ENCODE peak calls at places on chromosomes 5 and 9, in six cellular contexts. One of them, this sample, is unnamed. For H3K9me3, the result is how much of the 10 kb centered on the place peaks cover.

GRCh38 chr9:87714819-87715218 is 11.1 kb upstream of the CTSL start:
- DNase-seq in SJCRH30: peak
- DNase-seq in left ventricle myocardium inferior: no peak
- DNase-seq in heart right ventricle: peak
- DNase-seq in HCT116: no peak
- DNase-seq in psoas muscle: no peak
- DNase-seq in this sample: no peak

GRCh38 chr5:86565197-86565789 is 52.4 kb upstream of the COX7C start:
- DNase-seq in SJCRH30: no peak
- DNase-seq in left ventricle myocardium inferior: no peak
- DNase-seq in heart right ventricle: no peak
- DNase-seq in HCT116: no peak
- DNase-seq in psoas muscle: no peak
- DNase-seq in this sample: no peak

GRCh38 chr5:163409384-163409783 is 28.0 kb upstream of the CCNG1 start:
- DNase-seq in SJCRH30: no peak
- DNase-seq in left ventricle myocardium inferior: no peak
- DNase-seq in heart right ventricle: no peak
- DNase-seq in HCT116: no peak
- DNase-seq in psoas muscle: no peak
- DNase-seq in this sample: no peak

GRCh38 chr9:21661626-21662025 is 140.8 kb upstream of the MTAP start:
- DNase-seq in SJCRH30: no peak
- DNase-seq in left ventricle myocardium inferior: no peak
- DNase-seq in heart right ventricle: no peak
- DNase-seq in HCT116: no peak
- DNase-seq in psoas muscle: no peak
- DNase-seq in this sample: no peak

GRCh38 chr9:36386396-36386795 is 13.7 kb downstream of the RNF38 start:
- DNase-seq in SJCRH30: no peak
- DNase-seq in left ventricle myocardium inferior: no peak
- DNase-seq in heart right ventricle: no peak
- DNase-seq in HCT116: no peak
- DNase-seq in psoas muscle: no peak
- DNase-seq in this sample: no peak

GRCh38 chr5:157342822-157343402 is 77.0 kb downstream of the CYFIP2 start:
- DNase-seq in SJCRH30: peak
- DNase-seq in left ventricle myocardium inferior: no peak
- DNase-seq in heart right ventricle: no peak
- DNase-seq in HCT116: peak
- DNase-seq in psoas muscle: peak
- DNase-seq in this sample: peak

GRCh38 chr9:131481441-131482342 is 21.0 kb upstream of the POMT1 start:
- DNase-seq in SJCRH30: no peak
- DNase-seq in left ventricle myocardium inferior: no peak
- DNase-seq in heart right ventricle: peak
- DNase-seq in HCT116: no peak
- DNase-seq in psoas muscle: peak
- DNase-seq in this sample: no peak

GRCh38 chr9:126661521-126662251 is 48.0 kb downstream of the LMX1B start:
- DNase-seq in SJCRH30: peak
- DNase-seq in left ventricle myocardium inferior: no peak
- DNase-seq in heart right ventricle: no peak
- DNase-seq in HCT116: peak
- DNase-seq in psoas muscle: no peak
- DNase-seq in this sample: no peak

GRCh38 chr5:93053825-93054224 is 527.2 kb downstream of the NR2F1-AS1 start:
- DNase-seq in SJCRH30: no peak
- DNase-seq in left ventricle myocardium inferior: no peak
- DNase-seq in heart right ventricle: no peak
- DNase-seq in HCT116: no peak
- DNase-seq in psoas muscle: no peak
- DNase-seq in this sample: no peak

GRCh38 chr5:150163547-150164059 is 3.0 kb upstream of the CDX1 start:
- DNase-seq in SJCRH30: peak
- DNase-seq in left ventricle myocardium inferior: peak
- DNase-seq in heart right ventricle: peak
- DNase-seq in HCT116: no peak
- DNase-seq in psoas muscle: peak
- DNase-seq in this sample: peak

GRCh38 chr5:116135344-116135743 is 50.5 kb downstream of the COMMD10 start:
- DNase-seq in SJCRH30: no peak
- DNase-seq in left ventricle myocardium inferior: no peak
- DNase-seq in heart right ventricle: no peak
- DNase-seq in HCT116: no peak
- DNase-seq in psoas muscle: no peak
- DNase-seq in this sample: no peak

GRCh38 chr9:2465921-2466460 is 155.6 kb upstream of the VLDLR start:
- DNase-seq in SJCRH30: peak
- DNase-seq in left ventricle myocardium inferior: no peak
- DNase-seq in heart right ventricle: no peak
- DNase-seq in HCT116: peak
- DNase-seq in psoas muscle: no peak
- DNase-seq in this sample: no peak

GRCh38 chr5:67214036-67214435 is 17.4 kb upstream of the CD180 start:
- DNase-seq in SJCRH30: no peak
- DNase-seq in left ventricle myocardium inferior: no peak
- DNase-seq in heart right ventricle: no peak
- DNase-seq in HCT116: no peak
- DNase-seq in psoas muscle: no peak
- DNase-seq in this sample: no peak

GRCh38 chr5:51345106-51345505 is 38.1 kb upstream of the ISL1 start:
- DNase-seq in SJCRH30: no peak
- DNase-seq in left ventricle myocardium inferior: no peak
- DNase-seq in heart right ventricle: no peak
- DNase-seq in HCT116: peak
- DNase-seq in psoas muscle: no peak
- DNase-seq in this sample: no peak

GRCh38 chr9:130931508-130932150 is 7.4 kb downstream of the FIBCD1 start:
- DNase-seq in SJCRH30: peak
- DNase-seq in left ventricle myocardium inferior: no peak
- DNase-seq in heart right ventricle: no peak
- DNase-seq in HCT116: no peak
- DNase-seq in psoas muscle: peak
- DNase-seq in this sample: no peak

GRCh38 chr9:135486267-135487065 is 6.9 kb downstream of the PPP1R26 start:
- DNase-seq in SJCRH30: no peak
- DNase-seq in left ventricle myocardium inferior: no peak
- DNase-seq in heart right ventricle: no peak
- DNase-seq in HCT116: no peak
- DNase-seq in psoas muscle: no peak
- DNase-seq in this sample: no peak

GRCh38 chr9:34987160-34988040 is 2.1 kb upstream of the DNAJB5 start:
- DNase-seq in SJCRH30: no peak
- DNase-seq in left ventricle myocardium inferior: no peak
- DNase-seq in heart right ventricle: no peak
- DNase-seq in HCT116: no peak
- DNase-seq in psoas muscle: no peak
- DNase-seq in this sample: peak

DNA sequence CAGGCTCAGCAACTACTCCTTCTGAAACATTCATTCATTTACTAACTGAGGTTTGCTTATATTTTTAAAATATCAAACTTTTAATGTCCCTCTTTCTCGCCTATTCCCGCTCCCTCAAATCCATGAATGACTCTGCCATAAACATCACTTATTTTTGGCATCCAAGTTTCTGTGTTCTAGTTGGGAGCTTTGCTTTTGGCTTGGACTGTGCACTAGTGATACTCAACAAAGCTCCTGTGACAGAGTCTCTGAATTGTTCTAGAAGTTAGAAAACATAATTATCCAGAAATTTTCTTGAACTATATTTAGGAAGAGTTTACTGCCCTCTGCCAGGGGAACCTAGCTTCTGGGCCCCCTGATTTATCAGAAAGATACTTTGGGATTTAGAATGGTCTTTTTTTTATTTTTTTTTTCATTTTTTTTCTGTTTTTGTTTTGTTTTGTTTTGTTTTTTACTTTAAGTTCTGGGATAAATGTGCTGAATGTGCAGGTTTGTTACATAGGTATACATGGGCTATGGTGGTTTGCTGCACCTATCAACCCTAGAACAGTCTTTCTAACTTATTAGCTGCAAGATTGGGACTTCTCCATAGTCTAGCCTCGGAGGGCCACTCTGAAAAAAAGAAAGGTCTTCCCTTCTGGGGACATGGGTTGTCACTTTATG is 64.7 kb upstream of the PTGER4 start:
- DNase-seq in SJCRH30: no peak
- DNase-seq in left ventricle myocardium inferior: no peak
- DNase-seq in heart right ventricle: no peak
- DNase-seq in HCT116: no peak
- DNase-seq in psoas muscle: no peak
- DNase-seq in this sample: no peak
- H3K27ac ChIP-seq in SJCRH30: no peak
- H3K27ac ChIP-seq in left ventricle myocardium inferior: peak
- H3K27ac ChIP-seq in heart right ventricle: peak
- H3K27ac ChIP-seq in HCT116: no peak
- H3K27ac ChIP-seq in psoas muscle: peak
- H3K27ac ChIP-seq in this sample: no peak

DNA sequence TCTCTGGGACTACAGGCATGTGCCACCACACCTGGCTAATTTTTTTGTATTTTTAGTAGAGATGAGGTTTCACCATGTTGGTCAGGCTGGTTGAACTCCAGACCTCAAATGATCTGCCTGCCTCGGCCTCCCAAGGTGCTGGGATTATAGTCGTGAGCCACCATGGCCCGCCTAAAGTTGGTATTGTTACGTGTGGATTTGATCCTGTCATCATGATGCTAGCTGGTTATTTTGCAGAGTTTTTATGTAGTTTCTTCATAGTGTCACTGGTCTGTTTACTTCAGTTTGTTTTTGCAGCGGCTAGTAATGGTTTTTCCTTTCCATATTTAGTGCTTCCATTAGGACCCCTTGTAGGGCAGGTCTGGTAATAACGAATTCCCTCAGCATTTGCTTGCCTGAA is 85.9 kb downstream of the CACNA1B start:
- DNase-seq in SJCRH30: no peak
- DNase-seq in left ventricle myocardium inferior: no peak
- DNase-seq in heart right ventricle: no peak
- DNase-seq in HCT116: no peak
- DNase-seq in psoas muscle: no peak
- DNase-seq in this sample: no peak
- H3K9me3 ChIP-seq in SJCRH30: under half
- H3K9me3 ChIP-seq in left ventricle myocardium inferior: under half
- H3K9me3 ChIP-seq in heart right ventricle: under half
- H3K9me3 ChIP-seq in HCT116: under half
- H3K9me3 ChIP-seq in psoas muscle: under half
- H3K9me3 ChIP-seq in this sample: under half

GRCh38 chr9:69431203-69431602 is 106.2 kb downstream of the ENTREP1 start:
- DNase-seq in SJCRH30: no peak
- DNase-seq in left ventricle myocardium inferior: no peak
- DNase-seq in heart right ventricle: no peak
- DNase-seq in HCT116: no peak
- DNase-seq in psoas muscle: no peak
- DNase-seq in this sample: no peak

GRCh38 chr9:69428017-69428785 is 103.2 kb downstream of the ENTREP1 start:
- DNase-seq in SJCRH30: no peak
- DNase-seq in left ventricle myocardium inferior: no peak
- DNase-seq in heart right ventricle: no peak
- DNase-seq in HCT116: no peak
- DNase-seq in psoas muscle: no peak
- DNase-seq in this sample: no peak

GRCh38 chr9:69429281-69429680 is 104.3 kb downstream of the ENTREP1 start:
- DNase-seq in SJCRH30: no peak
- DNase-seq in left ventricle myocardium inferior: no peak
- DNase-seq in heart right ventricle: no peak
- DNase-seq in HCT116: no peak
- DNase-seq in psoas muscle: no peak
- DNase-seq in this sample: no peak

GRCh38 chr9:69431777-69432176 is 106.8 kb downstream of the ENTREP1 start:
- DNase-seq in SJCRH30: no peak
- DNase-seq in left ventricle myocardium inferior: no peak
- DNase-seq in heart right ventricle: no peak
- DNase-seq in HCT116: no peak
- DNase-seq in psoas muscle: no peak
- DNase-seq in this sample: no peak

GRCh38 chr9:69430206-69430605 is 105.2 kb downstream of the ENTREP1 start:
- DNase-seq in SJCRH30: no peak
- DNase-seq in left ventricle myocardium inferior: no peak
- DNase-seq in heart right ventricle: no peak
- DNase-seq in HCT116: no peak
- DNase-seq in psoas muscle: no peak
- DNase-seq in this sample: no peak
- H3K4me3 ChIP-seq in SJCRH30: no peak
- H3K4me3 ChIP-seq in left ventricle myocardium inferior: no peak
- H3K4me3 ChIP-seq in heart right ventricle: no peak
- H3K4me3 ChIP-seq in HCT116: no peak
- H3K4me3 ChIP-seq in psoas muscle: no peak
- H3K4me3 ChIP-seq in this sample: no peak

GRCh38 chr9:133738806-133739150 is 626 bp upstream of the SARDH start:
- DNase-seq in SJCRH30: no peak
- DNase-seq in left ventricle myocardium inferior: no peak
- DNase-seq in heart right ventricle: no peak
- DNase-seq in HCT116: no peak
- DNase-seq in psoas muscle: peak
- DNase-seq in this sample: no peak

GRCh38 chr9:133738039-133738805 is at the start of gene SARDH:
- DNase-seq in SJCRH30: peak
- DNase-seq in left ventricle myocardium inferior: peak
- DNase-seq in heart right ventricle: peak
- DNase-seq in HCT116: no peak
- DNase-seq in psoas muscle: peak
- DNase-seq in this sample: peak

GRCh38 chr9:133737774-133738038 is 446 bp downstream of the SARDH start:
- DNase-seq in SJCRH30: no peak
- DNase-seq in left ventricle myocardium inferior: no peak
- DNase-seq in heart right ventricle: no peak
- DNase-seq in HCT116: no peak
- DNase-seq in psoas muscle: no peak
- DNase-seq in this sample: no peak

GRCh38 chr9:133740891-133741290 is 2.7 kb upstream of the SARDH start:
- DNase-seq in SJCRH30: no peak
- DNase-seq in left ventricle myocardium inferior: no peak
- DNase-seq in heart right ventricle: no peak
- DNase-seq in HCT116: no peak
- DNase-seq in psoas muscle: no peak
- DNase-seq in this sample: no peak

DNA sequence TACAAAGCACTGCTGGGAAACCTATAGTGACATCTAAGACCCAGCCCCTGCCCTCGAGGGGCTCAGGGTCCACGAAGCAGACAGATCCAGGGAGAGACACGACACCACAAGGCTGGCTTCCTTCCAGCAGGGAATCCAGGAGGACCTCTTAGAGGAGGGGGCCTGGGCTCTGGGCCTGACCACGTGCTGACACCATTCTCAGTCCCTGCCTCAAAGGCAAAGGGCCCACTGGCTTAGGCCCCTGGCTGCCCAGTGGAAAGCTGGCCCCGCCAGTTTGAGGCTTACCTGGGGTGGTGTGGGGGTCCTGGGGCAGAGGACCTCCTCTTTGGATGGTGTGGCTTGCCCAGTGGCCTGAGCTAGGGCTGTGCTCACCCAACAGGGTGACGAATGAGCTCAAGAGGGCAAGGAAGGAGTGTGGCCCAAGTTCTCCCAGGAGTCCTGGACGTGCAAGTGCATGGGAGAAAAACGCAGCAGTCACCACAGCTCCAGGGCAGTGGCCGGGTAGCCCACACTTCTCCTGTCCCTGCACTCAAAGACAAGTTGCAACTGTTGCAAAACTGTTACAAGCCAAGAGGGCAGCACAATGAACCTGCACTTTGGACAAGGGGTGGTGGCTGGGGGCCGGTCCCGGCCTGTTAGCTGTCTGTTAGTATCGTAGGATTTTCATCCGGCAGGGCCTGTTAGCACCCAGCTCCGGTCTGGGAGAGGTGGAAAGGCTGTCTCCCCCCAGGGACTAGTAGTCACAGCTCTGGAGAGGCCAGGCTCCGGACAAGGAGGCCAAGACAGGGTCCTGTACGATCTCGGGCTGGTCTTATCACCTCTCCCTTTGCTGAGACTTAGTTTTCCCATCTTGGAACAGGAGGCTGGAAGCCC is 1.5 kb upstream of the SARDH start:
- DNase-seq in SJCRH30: no peak
- DNase-seq in left ventricle myocardium inferior: no peak
- DNase-seq in heart right ventricle: no peak
- DNase-seq in HCT116: no peak
- DNase-seq in psoas muscle: no peak
- DNase-seq in this sample: no peak
- H3K27ac ChIP-seq in SJCRH30: no peak
- H3K27ac ChIP-seq in left ventricle myocardium inferior: no peak
- H3K27ac ChIP-seq in heart right ventricle: no peak
- H3K27ac ChIP-seq in HCT116: no peak
- H3K27ac ChIP-seq in psoas muscle: no peak
- H3K27ac ChIP-seq in this sample: no peak